ENCODE peak calls at places on chromosomes 11 and 22, in ten cellular contexts. One of them, this sample, is unnamed.

GRCh38 chr11:1458340-1459218 is 28.0 kb downstream of the MOB2 start:
- DNase-seq in uterus: peak
- DNase-seq in OCI-LY7: peak
- DNase-seq in PC-9: peak
- DNase-seq in H1: no peak
- DNase-seq in fibroblast of lung: peak
- DNase-seq in GM06990: no peak
- DNase-seq in fibroblast of the aortic adventitia: no peak
- DNase-seq in foreskin fibroblast: peak
- DNase-seq in brain microvascular endothelial cell: peak
- DNase-seq in this sample: no peak

GRCh38 chr11:116792869-116793475 is 1.3 kb upstream of the APOA5 start:
- DNase-seq in uterus: no peak
- DNase-seq in OCI-LY7: no peak
- DNase-seq in PC-9: no peak
- DNase-seq in H1: no peak
- DNase-seq in fibroblast of lung: no peak
- DNase-seq in GM06990: no peak
- DNase-seq in fibroblast of the aortic adventitia: peak
- DNase-seq in foreskin fibroblast: peak
- DNase-seq in brain microvascular endothelial cell: peak
- DNase-seq in this sample: peak

GRCh38 chr11:1832181-1832988 is 2.4 kb upstream of the SYT8 start:
- DNase-seq in uterus: peak
- DNase-seq in OCI-LY7: peak
- DNase-seq in PC-9: peak
- DNase-seq in H1: peak
- DNase-seq in fibroblast of lung: peak
- DNase-seq in GM06990: no peak
- DNase-seq in fibroblast of the aortic adventitia: peak
- DNase-seq in foreskin fibroblast: peak
- DNase-seq in brain microvascular endothelial cell: no peak
- DNase-seq in this sample: peak

GRCh38 chr22:28703436-28703835 is 23.8 kb upstream of the TTC28 start:
- DNase-seq in uterus: no peak
- DNase-seq in OCI-LY7: no peak
- DNase-seq in PC-9: no peak
- DNase-seq in H1: no peak
- DNase-seq in fibroblast of lung: peak
- DNase-seq in GM06990: no peak
- DNase-seq in fibroblast of the aortic adventitia: peak
- DNase-seq in foreskin fibroblast: peak
- DNase-seq in brain microvascular endothelial cell: no peak
- DNase-seq in this sample: peak

GRCh38 chr11:5383576-5383975 is at the start of gene OR51M1:
- DNase-seq in uterus: no peak
- DNase-seq in OCI-LY7: no peak
- DNase-seq in PC-9: no peak
- DNase-seq in H1: no peak
- DNase-seq in fibroblast of lung: no peak
- DNase-seq in GM06990: no peak
- DNase-seq in fibroblast of the aortic adventitia: no peak
- DNase-seq in foreskin fibroblast: no peak
- DNase-seq in brain microvascular endothelial cell: no peak
- DNase-seq in this sample: no peak

GRCh38 chr11:105937331-105937730 is 84.7 kb downstream of the MSANTD4 start:
- DNase-seq in uterus: no peak
- DNase-seq in OCI-LY7: no peak
- DNase-seq in PC-9: no peak
- DNase-seq in H1: no peak
- DNase-seq in fibroblast of lung: peak
- DNase-seq in GM06990: no peak
- DNase-seq in fibroblast of the aortic adventitia: peak
- DNase-seq in foreskin fibroblast: peak
- DNase-seq in brain microvascular endothelial cell: peak
- DNase-seq in this sample: no peak

GRCh38 chr22:45329536-45329936 is 19.8 kb downstream of the FAM118A start:
- DNase-seq in uterus: no peak
- DNase-seq in OCI-LY7: no peak
- DNase-seq in PC-9: no peak
- DNase-seq in H1: no peak
- DNase-seq in fibroblast of lung: no peak
- DNase-seq in GM06990: no peak
- DNase-seq in fibroblast of the aortic adventitia: no peak
- DNase-seq in foreskin fibroblast: peak
- DNase-seq in brain microvascular endothelial cell: no peak
- DNase-seq in this sample: peak

GRCh38 chr22:32058656-32059280 is 15.7 kb downstream of the SLC5A1 start:
- DNase-seq in uterus: no peak
- DNase-seq in OCI-LY7: no peak
- DNase-seq in PC-9: no peak
- DNase-seq in H1: no peak
- DNase-seq in fibroblast of lung: no peak
- DNase-seq in GM06990: no peak
- DNase-seq in fibroblast of the aortic adventitia: peak
- DNase-seq in foreskin fibroblast: no peak
- DNase-seq in brain microvascular endothelial cell: peak
- DNase-seq in this sample: peak

GRCh38 chr22:46357186-46357500 is 21.6 kb downstream of the TRMU start:
- DNase-seq in uterus: no peak
- DNase-seq in OCI-LY7: no peak
- DNase-seq in PC-9: no peak
- DNase-seq in H1: no peak
- DNase-seq in fibroblast of lung: no peak
- DNase-seq in GM06990: no peak
- DNase-seq in fibroblast of the aortic adventitia: no peak
- DNase-seq in foreskin fibroblast: no peak
- DNase-seq in brain microvascular endothelial cell: no peak
- DNase-seq in this sample: no peak

GRCh38 chr11:2526808-2527381 is 82.1 kb downstream of the KCNQ1 start:
- DNase-seq in uterus: peak
- DNase-seq in OCI-LY7: peak
- DNase-seq in PC-9: no peak
- DNase-seq in H1: peak
- DNase-seq in fibroblast of lung: no peak
- DNase-seq in GM06990: peak
- DNase-seq in fibroblast of the aortic adventitia: no peak
- DNase-seq in foreskin fibroblast: no peak
- DNase-seq in brain microvascular endothelial cell: no peak
- DNase-seq in this sample: no peak

GRCh38 chr11:13339196-13340153 is 61.9 kb downstream of the BMAL1 start:
- DNase-seq in uterus: no peak
- DNase-seq in OCI-LY7: no peak
- DNase-seq in PC-9: peak
- DNase-seq in H1: no peak
- DNase-seq in fibroblast of lung: peak
- DNase-seq in GM06990: no peak
- DNase-seq in fibroblast of the aortic adventitia: peak
- DNase-seq in foreskin fibroblast: peak
- DNase-seq in brain microvascular endothelial cell: peak
- DNase-seq in this sample: peak

GRCh38 chr11:72221386-72221785 is 3.2 kb upstream of the INPPL1 start:
- DNase-seq in uterus: no peak
- DNase-seq in OCI-LY7: peak
- DNase-seq in PC-9: no peak
- DNase-seq in H1: peak
- DNase-seq in fibroblast of lung: no peak
- DNase-seq in GM06990: no peak
- DNase-seq in fibroblast of the aortic adventitia: no peak
- DNase-seq in foreskin fibroblast: no peak
- DNase-seq in brain microvascular endothelial cell: no peak
- DNase-seq in this sample: no peak

GRCh38 chr11:63142459-63142858 is 1.6 kb downstream of the SLC22A24 start:
- DNase-seq in uterus: no peak
- DNase-seq in OCI-LY7: no peak
- DNase-seq in PC-9: no peak
- DNase-seq in H1: no peak
- DNase-seq in fibroblast of lung: no peak
- DNase-seq in GM06990: no peak
- DNase-seq in fibroblast of the aortic adventitia: no peak
- DNase-seq in foreskin fibroblast: no peak
- DNase-seq in brain microvascular endothelial cell: no peak
- DNase-seq in this sample: no peak

GRCh38 chr11:57527056-57527631 is 3.4 kb downstream of the TIMM10 start:
- DNase-seq in uterus: peak
- DNase-seq in OCI-LY7: peak
- DNase-seq in PC-9: peak
- DNase-seq in H1: peak
- DNase-seq in fibroblast of lung: peak
- DNase-seq in GM06990: no peak
- DNase-seq in fibroblast of the aortic adventitia: peak
- DNase-seq in foreskin fibroblast: peak
- DNase-seq in brain microvascular endothelial cell: peak
- DNase-seq in this sample: peak

GRCh38 chr22:47147572-47147971 is 385.1 kb downstream of the TBC1D22A start:
- DNase-seq in uterus: no peak
- DNase-seq in OCI-LY7: no peak
- DNase-seq in PC-9: no peak
- DNase-seq in H1: no peak
- DNase-seq in fibroblast of lung: no peak
- DNase-seq in GM06990: no peak
- DNase-seq in fibroblast of the aortic adventitia: no peak
- DNase-seq in foreskin fibroblast: no peak
- DNase-seq in brain microvascular endothelial cell: no peak
- DNase-seq in this sample: no peak

GRCh38 chr11:1297011-1297575 is 12.3 kb downstream of the TOLLIP start:
- DNase-seq in uterus: no peak
- DNase-seq in OCI-LY7: no peak
- DNase-seq in PC-9: no peak
- DNase-seq in H1: no peak
- DNase-seq in fibroblast of lung: no peak
- DNase-seq in GM06990: no peak
- DNase-seq in fibroblast of the aortic adventitia: no peak
- DNase-seq in foreskin fibroblast: no peak
- DNase-seq in brain microvascular endothelial cell: no peak
- DNase-seq in this sample: no peak

GRCh38 chr11:47591764-47592163 is 2.4 kb downstream of the C1QTNF4 start:
- DNase-seq in uterus: no peak
- DNase-seq in OCI-LY7: no peak
- DNase-seq in PC-9: no peak
- DNase-seq in H1: no peak
- DNase-seq in fibroblast of lung: no peak
- DNase-seq in GM06990: no peak
- DNase-seq in fibroblast of the aortic adventitia: no peak
- DNase-seq in foreskin fibroblast: no peak
- DNase-seq in brain microvascular endothelial cell: no peak
- DNase-seq in this sample: no peak

GRCh38 chr11:44989831-44990566 is 39.3 kb upstream of the TP53I11 start:
- DNase-seq in uterus: peak
- DNase-seq in OCI-LY7: no peak
- DNase-seq in PC-9: no peak
- DNase-seq in H1: no peak
- DNase-seq in fibroblast of lung: no peak
- DNase-seq in GM06990: no peak
- DNase-seq in fibroblast of the aortic adventitia: peak
- DNase-seq in foreskin fibroblast: peak
- DNase-seq in brain microvascular endothelial cell: no peak
- DNase-seq in this sample: peak

GRCh38 chr11:95739108-95739507 is 50.5 kb downstream of the FAM76B start:
- DNase-seq in uterus: no peak
- DNase-seq in OCI-LY7: peak
- DNase-seq in PC-9: no peak
- DNase-seq in H1: no peak
- DNase-seq in fibroblast of lung: no peak
- DNase-seq in GM06990: no peak
- DNase-seq in fibroblast of the aortic adventitia: no peak
- DNase-seq in foreskin fibroblast: peak
- DNase-seq in brain microvascular endothelial cell: no peak
- DNase-seq in this sample: no peak
- TF ChIP-seq CTCF in uterus: no peak
- TF ChIP-seq CTCF in OCI-LY7: peak
- TF ChIP-seq CTCF in PC-9: no peak
- TF ChIP-seq CTCF in H1: peak
- TF ChIP-seq CTCF in fibroblast of lung: no peak
- TF ChIP-seq CTCF in GM06990: peak
- TF ChIP-seq CTCF in fibroblast of the aortic adventitia: peak
- TF ChIP-seq CTCF in foreskin fibroblast: no peak
- TF ChIP-seq CTCF in brain microvascular endothelial cell: peak
- TF ChIP-seq CTCF in this sample: peak

DNA sequence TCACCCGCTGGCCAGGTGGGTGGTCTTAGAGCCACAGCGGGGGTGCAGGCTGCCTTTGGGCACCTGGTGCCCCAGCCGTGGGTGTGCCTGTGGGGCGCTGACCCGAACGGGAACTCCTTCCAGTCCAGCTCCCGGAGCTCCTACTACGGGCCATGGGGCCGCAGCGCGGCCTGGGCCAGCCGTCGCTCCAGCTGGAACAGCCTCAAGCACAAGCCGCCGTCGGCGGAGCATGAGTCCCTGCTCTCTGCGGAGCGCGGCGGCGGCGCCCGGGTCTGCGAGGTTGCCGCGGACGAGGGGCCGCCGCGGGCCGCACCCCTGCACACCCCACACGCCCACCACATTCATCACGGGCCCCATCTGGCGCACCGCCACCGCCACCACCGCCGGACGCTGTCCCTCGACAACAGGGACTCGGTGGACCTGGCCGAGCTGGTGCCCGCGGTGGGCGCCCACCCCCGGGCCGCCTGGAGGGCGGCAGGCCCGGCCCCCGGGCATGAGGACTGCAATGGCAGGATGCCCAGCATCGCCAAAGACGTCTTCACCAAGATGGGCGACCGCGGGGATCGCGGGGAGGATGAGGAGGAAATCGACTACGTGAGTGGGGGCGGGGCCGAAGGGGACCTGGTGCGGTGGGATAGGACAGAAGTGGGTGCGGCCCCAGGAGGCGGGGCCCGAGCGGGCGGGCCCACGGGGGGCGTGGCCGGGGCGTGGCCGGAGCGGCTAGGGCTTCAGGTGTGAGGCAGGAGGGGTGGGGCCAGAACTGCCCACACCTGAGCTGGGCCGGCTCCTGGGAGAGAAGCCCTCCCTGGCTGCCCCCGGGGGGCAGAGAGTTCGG is 91.5 kb downstream of the CACNA1I start:
- DNase-seq in uterus: no peak
- DNase-seq in OCI-LY7: no peak
- DNase-seq in PC-9: peak
- DNase-seq in H1: peak
- DNase-seq in fibroblast of lung: no peak
- DNase-seq in GM06990: no peak
- DNase-seq in fibroblast of the aortic adventitia: no peak
- DNase-seq in foreskin fibroblast: no peak
- DNase-seq in brain microvascular endothelial cell: no peak
- DNase-seq in this sample: no peak
- H3K4me3 ChIP-seq in uterus: no peak
- H3K4me3 ChIP-seq in OCI-LY7: no peak
- H3K4me3 ChIP-seq in PC-9: no peak
- H3K4me3 ChIP-seq in H1: peak
- H3K4me3 ChIP-seq in fibroblast of lung: no peak
- H3K4me3 ChIP-seq in GM06990: no peak
- H3K4me3 ChIP-seq in fibroblast of the aortic adventitia: no peak
- H3K4me3 ChIP-seq in foreskin fibroblast: no peak
- H3K4me3 ChIP-seq in brain microvascular endothelial cell: no peak
- H3K4me3 ChIP-seq in this sample: no peak

GRCh38 chr11:78727816-78728215 is 153.2 kb upstream of the NARS2 start:
- DNase-seq in uterus: no peak
- DNase-seq in OCI-LY7: no peak
- DNase-seq in PC-9: no peak
- DNase-seq in H1: no peak
- DNase-seq in fibroblast of lung: no peak
- DNase-seq in GM06990: no peak
- DNase-seq in fibroblast of the aortic adventitia: no peak
- DNase-seq in foreskin fibroblast: no peak
- DNase-seq in brain microvascular endothelial cell: no peak
- DNase-seq in this sample: no peak
- TF ChIP-seq CTCF in uterus: no peak
- TF ChIP-seq CTCF in OCI-LY7: no peak
- TF ChIP-seq CTCF in PC-9: no peak
- TF ChIP-seq CTCF in H1: no peak
- TF ChIP-seq CTCF in fibroblast of lung: no peak
- TF ChIP-seq CTCF in GM06990: no peak
- TF ChIP-seq CTCF in fibroblast of the aortic adventitia: no peak
- TF ChIP-seq CTCF in foreskin fibroblast: no peak
- TF ChIP-seq CTCF in brain microvascular endothelial cell: no peak
- TF ChIP-seq CTCF in this sample: no peak

GRCh38 chr11:118618991-118619375 is 11.6 kb downstream of the PHLDB1 start:
- DNase-seq in uterus: peak
- DNase-seq in OCI-LY7: no peak
- DNase-seq in PC-9: no peak
- DNase-seq in H1: no peak
- DNase-seq in fibroblast of lung: peak
- DNase-seq in GM06990: no peak
- DNase-seq in fibroblast of the aortic adventitia: peak
- DNase-seq in foreskin fibroblast: peak
- DNase-seq in brain microvascular endothelial cell: peak
- DNase-seq in this sample: peak
- H3K4me3 ChIP-seq in uterus: no peak
- H3K4me3 ChIP-seq in OCI-LY7: no peak
- H3K4me3 ChIP-seq in PC-9: no peak
- H3K4me3 ChIP-seq in H1: no peak
- H3K4me3 ChIP-seq in fibroblast of lung: no peak
- H3K4me3 ChIP-seq in GM06990: no peak
- H3K4me3 ChIP-seq in fibroblast of the aortic adventitia: peak
- H3K4me3 ChIP-seq in foreskin fibroblast: no peak
- H3K4me3 ChIP-seq in brain microvascular endothelial cell: no peak
- H3K4me3 ChIP-seq in this sample: peak

This sample was measured in AG10803.